ENCODE peak calls at places on chromosomes 11 and 22, in ten cellular contexts. H is stimulated activated CD8-positive, alpha-beta memory T cell treated with anti-CD3 and anti-CD28 coated beads, Interleukin-2, amount 100 ng/mL, for 1 hour; S is IMR-90; G is sciatic nerve; X is CD4-positive, alpha-beta T cell; Q is foreskin fibroblast; T is astrocyte of the hippocampus; K is activated T-cell treated with anti-CD3 and anti-CD28 coated beads for 1 hour; B is stimulated activated naive CD4-positive, alpha-beta T cell; U is caudate nucleus. V is an unnamed sample.

GRCh38 chr11:9003573-9004309 is at the start of gene NRIP3:
- DNase-seq in H (peak), S (peak), G (peak), X (peak), Q (peak), T (peak), K (peak), B (peak), U (peak), V (no peak)

GRCh38 chr11:45982656-45983470 is 60.4 kb downstream of the LARGE2 start:
- DNase-seq in H (no peak), S (peak), G (no peak), X (no peak), Q (peak), T (peak), K (no peak), B (no peak), U (peak), V (no peak)

GRCh38 chr22:31520036-31520435 is 23.7 kb downstream of the SFI1 start:
- DNase-seq in H (no peak), S (no peak), G (no peak), X (no peak), Q (no peak), T (no peak), K (no peak), B (no peak), U (no peak), V (no peak)

GRCh38 chr11:46711288-46711687 is 7.7 kb upstream of the F2 start:
- DNase-seq in H (no peak), S (peak), G (no peak), X (no peak), Q (no peak), T (no peak), K (no peak), B (no peak), U (no peak), V (no peak)

GRCh38 chr11:46918087-46918751 is at the start of gene LRP4:
- DNase-seq in H (peak), S (no peak), G (peak), X (no peak), Q (no peak), T (peak), K (peak), B (peak), U (no peak), V (no peak)

GRCh38 chr11:67996622-67997459 is 7.1 kb downstream of the UNC93B1 start:
- DNase-seq in H (no peak), S (no peak), G (peak), X (no peak), Q (peak), T (no peak), K (no peak), B (peak), U (no peak), V (no peak)

GRCh38 chr22:39917776-39918493 is 17.1 kb downstream of the GRAP2 start:
- DNase-seq in H (no peak), S (no peak), G (no peak), X (no peak), Q (no peak), T (no peak), K (no peak), B (no peak), U (no peak), V (no peak)

GRCh38 chr22:46573781-46574437 is 36.5 kb upstream of the CELSR1 start:
- DNase-seq in H (no peak), S (no peak), G (peak), X (no peak), Q (no peak), T (no peak), K (no peak), B (no peak), U (no peak), V (no peak)

GRCh38 chr11:45209904-45210699 is 63.7 kb downstream of the PRDM11 start:
- DNase-seq in H (no peak), S (peak), G (peak), X (no peak), Q (peak), T (peak), K (no peak), B (no peak), U (peak), V (no peak)

GRCh38 chr11:61718613-61719302 is 33.7 kb upstream of the MYRF start:
- DNase-seq in H (no peak), S (peak), G (peak), X (no peak), Q (peak), T (peak), K (no peak), B (no peak), U (no peak), V (no peak)

GRCh38 chr11:70503201-70503877 is 105.0 kb downstream of the CTTN start:
- DNase-seq in H (no peak), S (no peak), G (no peak), X (no peak), Q (no peak), T (no peak), K (no peak), B (no peak), U (no peak), V (no peak)

GRCh38 chr11:57571631-57572030 is 4.2 kb upstream of the UBE2L6 start:
- DNase-seq in H (no peak), S (no peak), G (no peak), X (no peak), Q (no peak), T (no peak), K (no peak), B (no peak), U (no peak), V (no peak)

GRCh38 chr11:126748097-126748756 is 252.3 kb downstream of the KIRREL3 start:
- DNase-seq in H (no peak), S (no peak), G (no peak), X (no peak), Q (no peak), T (no peak), K (no peak), B (no peak), U (no peak), V (no peak)

GRCh38 chr11:22491826-22492225 is 133.8 kb downstream of the FANCF start:
- DNase-seq in H (no peak), S (peak), G (no peak), X (no peak), Q (no peak), T (peak), K (no peak), B (no peak), U (no peak), V (no peak)

GRCh38 chr11:76234704-76235232 is 28.5 kb upstream of the WNT11 start:
- DNase-seq in H (no peak), S (no peak), G (peak), X (no peak), Q (peak), T (no peak), K (no peak), B (no peak), U (no peak), V (no peak)

GRCh38 chr11:79212711-79213110 is 228.1 kb downstream of the TENM4 start:
- DNase-seq in H (no peak), S (no peak), G (no peak), X (no peak), Q (no peak), T (no peak), K (no peak), B (no peak), U (no peak), V (no peak)

GRCh38 chr11:107576497-107577086 is 11.1 kb upstream of the ALKBH8 start:
- DNase-seq in H (peak), S (peak), G (peak), X (peak), Q (no peak), T (peak), K (peak), B (peak), U (no peak), V (no peak)

GRCh38 chr22:50548046-50548912 is 2.6 kb downstream of the KLHDC7B start:
- DNase-seq in H (no peak), S (no peak), G (no peak), X (peak), Q (no peak), T (no peak), K (peak), B (peak), U (no peak), V (no peak)

GRCh38 chr22:25749420-25750169 is 7.6 kb downstream of the MYO18B start:
- DNase-seq in H (no peak), S (no peak), G (no peak), X (no peak), Q (no peak), T (no peak), K (no peak), B (no peak), U (no peak), V (no peak)

GRCh38 chr11:86473991-86474833 is 99.5 kb downstream of the CCDC81 start:
- DNase-seq in H (no peak), S (peak), G (no peak), X (no peak), Q (peak), T (peak), K (no peak), B (no peak), U (no peak), V (no peak)

GRCh38 chr22:32752868-32753520 is 48.5 kb upstream of the TIMP3 start:
- DNase-seq in H (no peak), S (peak), G (no peak), X (no peak), Q (no peak), T (no peak), K (no peak), B (no peak), U (no peak), V (no peak)

GRCh38 chr11:120130991-120131760 is 6.7 kb downstream of the TRIM29 start:
- DNase-seq in H (no peak), S (no peak), G (peak), X (no peak), Q (no peak), T (no peak), K (no peak), B (no peak), U (no peak), V (no peak)

GRCh38 chr22:39656495-39657490 is 86.2 kb downstream of the CACNA1I start:
- DNase-seq in H (no peak), S (no peak), G (no peak), X (no peak), Q (no peak), T (no peak), K (no peak), B (no peak), U (no peak), V (no peak)

GRCh38 chr11:27458182-27458581 is 14.4 kb downstream of the LGR4 start:
- DNase-seq in H (no peak), S (no peak), G (no peak), X (no peak), Q (no peak), T (no peak), K (no peak), B (no peak), U (no peak), V (no peak)

GRCh38 chr22:33210129-33210784 is 152.1 kb upstream of the SYN3 start:
- DNase-seq in H (no peak), S (peak), G (no peak), X (no peak), Q (no peak), T (peak), K (no peak), B (no peak), U (no peak), V (no peak)

GRCh38 chr11:29019960-29020683 is 911.9 kb downstream of the METTL15 start:
- DNase-seq in H (no peak), S (peak), G (no peak), X (no peak), Q (no peak), T (peak), K (no peak), B (no peak), U (no peak), V (no peak)

GRCh38 chr11:105148241-105148640 is 8.7 kb upstream of the CARD18 start:
- DNase-seq in H (no peak), S (peak), G (no peak), X (no peak), Q (no peak), T (no peak), K (no peak), B (no peak), U (no peak), V (no peak)

GRCh38 chr11:96242971-96243647 is 99.9 kb downstream of the MAML2 start:
- DNase-seq in H (peak), S (peak), G (peak), X (peak), Q (peak), T (peak), K (peak), B (peak), U (peak), V (peak)

GRCh38 chr11:68189082-68189481 is 24.0 kb downstream of the KMT5B start:
- DNase-seq in H (no peak), S (no peak), G (no peak), X (no peak), Q (no peak), T (no peak), K (no peak), B (no peak), U (no peak), V (no peak)

GRCh38 chr11:78654071-78654470 is 79.4 kb upstream of the NARS2 start:
- DNase-seq in H (no peak), S (no peak), G (no peak), X (no peak), Q (no peak), T (peak), K (no peak), B (no peak), U (no peak), V (no peak)

GRCh38 chr11:83002047-83002446 is 69.7 kb downstream of the RAB30 start:
- DNase-seq in H (no peak), S (no peak), G (no peak), X (peak), Q (no peak), T (no peak), K (peak), B (no peak), U (no peak), V (no peak)

GRCh38 chr11:64558065-64558745 is 32.8 kb upstream of the SLC22A12 start:
- DNase-seq in H (no peak), S (no peak), G (no peak), X (no peak), Q (no peak), T (no peak), K (no peak), B (no peak), U (no peak), V (no peak)

GRCh38 chr11:123056835-123057491 is 5.0 kb downstream of the HSPA8 start:
- DNase-seq in H (no peak), S (no peak), G (no peak), X (no peak), Q (no peak), T (no peak), K (no peak), B (no peak), U (no peak), V (no peak)

GRCh38 chr11:101612481-101612880 is 28.7 kb upstream of the TRPC6 start:
- DNase-seq in H (no peak), S (no peak), G (no peak), X (no peak), Q (no peak), T (no peak), K (no peak), B (no peak), U (no peak), V (no peak)

GRCh38 chr11:116691779-116692178 is 81.0 kb downstream of the BUD13 start:
- DNase-seq in H (peak), S (peak), G (peak), X (peak), Q (peak), T (peak), K (peak), B (peak), U (no peak), V (no peak)

GRCh38 chr11:17161515-17161914 is 46.3 kb downstream of the PIK3C2A start:
- DNase-seq in H (no peak), S (no peak), G (no peak), X (no peak), Q (no peak), T (no peak), K (no peak), B (no peak), U (no peak), V (no peak)

GRCh38 chr11:75270896-75271415 is 30.4 kb downstream of the TPBGL start:
- DNase-seq in H (no peak), S (peak), G (peak), X (peak), Q (no peak), T (peak), K (no peak), B (peak), U (no peak), V (no peak)

GRCh38 chr11:9969068-9969467 is 305.2 kb downstream of the SWAP70 start:
- DNase-seq in H (no peak), S (no peak), G (no peak), X (no peak), Q (no peak), T (no peak), K (no peak), B (no peak), U (no peak), V (no peak)

GRCh38 chr11:72397333-72397732 is 37.0 kb downstream of the CLPB start:
- DNase-seq in H (no peak), S (no peak), G (no peak), X (no peak), Q (no peak), T (no peak), K (no peak), B (no peak), U (no peak), V (no peak)